ENCODE peak calls at places on chromosomes 11 and 22, in six cellular contexts. E is GM23338, X is sigmoid colon, U is breast epithelium, D is stomach, Z is H1. J is an unnamed sample. For H3K27me3, the result is how much of the 10 kb centered on the place peaks cover.

GRCh38 chr11:78202733-78203167 is 14.0 kb downstream of the USP35 start:
- DNase-seq in E (no peak), X (peak), U (peak), D (no peak), Z (no peak), J (no peak)

GRCh38 chr11:61860054-61860903 is 31.1 kb downstream of the FADS3 start:
- DNase-seq in E (no peak), X (peak), U (no peak), D (peak), Z (no peak), J (peak)

GRCh38 chr11:46247664-46248063 is 29.8 kb upstream of the CREB3L1 start:
- DNase-seq in E (peak), X (no peak), U (no peak), D (peak), Z (no peak), J (peak)

GRCh38 chr22:30809086-30809485 is 114.4 kb downstream of the OSBP2 start:
- DNase-seq in E (no peak), X (no peak), U (no peak), D (no peak), Z (no peak), J (no peak)

GRCh38 chr11:75450826-75451783 is 18.1 kb upstream of the KLHL35 start:
- DNase-seq in E (peak), X (no peak), U (no peak), D (no peak), Z (no peak), J (no peak)

GRCh38 chr22:42468841-42469240 is 36.6 kb upstream of the NFAM1 start:
- DNase-seq in E (no peak), X (no peak), U (no peak), D (no peak), Z (no peak), J (no peak)

GRCh38 chr11:72243567-72244316 is at the start of gene PHOX2A:
- DNase-seq in E (peak), X (no peak), U (no peak), D (no peak), Z (no peak), J (no peak)

GRCh38 chr22:50167689-50168489 is 2.6 kb upstream of the PANX2 start:
- DNase-seq in E (no peak), X (peak), U (no peak), D (no peak), Z (no peak), J (no peak)

GRCh38 chr11:122746050-122746478 is 90.5 kb downstream of the UBASH3B start:
- DNase-seq in E (no peak), X (no peak), U (no peak), D (no peak), Z (no peak), J (no peak)

GRCh38 chr11:118434553-118435232 is 1.6 kb upstream of the KMT2A start:
- DNase-seq in E (peak), X (peak), U (no peak), D (no peak), Z (no peak), J (peak)

DNA sequence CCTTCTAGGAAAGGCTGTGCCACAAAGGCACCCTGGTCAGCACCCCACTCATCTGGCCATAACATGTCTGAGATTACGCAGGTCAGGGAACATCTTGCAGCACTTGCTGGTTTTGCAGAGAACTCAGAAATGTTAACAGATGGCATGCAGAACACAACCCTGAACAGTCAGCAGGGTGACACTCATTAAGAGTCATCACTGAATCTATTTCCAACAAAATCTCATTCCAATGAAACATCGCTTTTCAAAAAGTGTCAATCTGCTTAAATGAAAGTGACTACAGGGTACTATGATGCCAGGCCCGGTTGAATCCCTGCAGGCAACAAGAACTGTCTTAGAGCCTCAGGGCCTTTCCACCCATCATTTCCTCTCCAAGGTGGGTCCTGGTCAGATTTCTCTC is 369.8 kb upstream of the CCDC90B start:
- DNase-seq in E (no peak), X (no peak), U (no peak), D (no peak), Z (no peak), J (no peak)
- H3K27me3 ChIP-seq in E (under half), X (under half), U (under half), D (under half), Z (under half), J (under half)

DNA sequence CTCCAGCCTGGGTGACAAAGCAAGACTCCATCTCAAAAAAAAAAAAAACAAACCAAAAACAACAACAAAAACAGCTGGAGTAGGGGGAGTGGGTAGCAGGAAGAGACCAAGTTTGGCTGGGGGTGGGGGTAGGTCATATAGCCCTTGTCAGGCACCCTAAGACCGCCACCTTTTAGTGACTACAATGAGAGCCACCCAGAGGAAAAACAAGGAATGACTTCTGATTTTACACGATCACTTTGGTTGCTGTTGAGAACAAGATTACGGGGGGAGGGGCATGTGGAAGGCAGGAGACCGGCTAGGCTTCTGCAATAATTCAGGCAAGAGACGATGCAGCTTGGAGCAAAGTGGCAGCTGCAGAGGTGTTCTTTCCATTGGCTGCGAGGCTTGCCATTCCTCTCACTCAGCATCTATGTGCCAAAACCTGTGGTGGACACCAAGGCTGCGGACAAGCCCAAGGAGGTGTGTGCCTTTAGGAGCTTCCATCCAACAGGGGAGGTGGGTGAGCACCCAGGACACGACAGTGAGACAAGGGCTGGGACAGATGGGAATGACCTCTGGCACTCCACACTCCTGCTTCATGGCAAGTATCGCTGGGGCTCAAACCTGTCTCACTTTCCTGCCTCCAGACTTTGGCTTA is 1.7 kb downstream of the RPS19BP1 start:
- DNase-seq in E (peak), X (no peak), U (no peak), D (no peak), Z (no peak), J (no peak)
- TF ChIP-seq CTCF in E (peak), X (peak), U (no peak), D (peak), Z (peak), J (no peak)

GRCh38 chr11:68810164-68810563 is 31.6 kb downstream of the CPT1A start:
- DNase-seq in E (no peak), X (no peak), U (no peak), D (peak), Z (no peak), J (peak)
- TF ChIP-seq POLR2AphosphoS5 in E (no peak), X (no peak), U (no peak), D (no peak), Z (no peak), J (peak)

GRCh38 chr22:29712119-29712518 is 7.7 kb upstream of the CABP7 start:
- DNase-seq in E (no peak), X (no peak), U (no peak), D (no peak), Z (no peak), J (no peak)
- H3K27me3 ChIP-seq in E (under half), X (under half), U (under half), D (under half), Z (under half), J (under half)

DNA sequence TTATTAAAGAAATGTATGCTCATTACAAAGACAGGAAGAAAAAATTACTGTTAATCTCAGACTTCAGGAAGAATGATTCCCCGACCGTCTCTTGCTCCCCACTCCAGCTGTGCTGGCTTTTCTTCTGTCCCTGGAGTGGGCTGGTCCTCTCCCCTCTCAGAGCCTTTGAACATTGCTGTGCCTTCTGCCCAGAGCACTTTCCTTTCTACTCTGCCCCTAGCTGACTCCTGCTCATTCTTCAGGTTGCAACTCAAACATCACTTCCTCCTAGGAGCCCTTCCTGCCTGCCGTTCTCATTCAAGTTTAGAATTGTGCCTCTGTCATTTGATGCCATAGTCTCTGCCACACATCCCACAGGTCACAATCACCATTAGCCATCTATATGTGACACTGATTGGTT is 329.5 kb downstream of the MIAT start:
- DNase-seq in E (no peak), X (no peak), U (no peak), D (no peak), Z (no peak), J (no peak)
- TF ChIP-seq CTCF in E (no peak), X (no peak), U (no peak), D (no peak), Z (peak), J (no peak)